ENCODE peak calls at places on chromosomes 5 and 9, in nine cellular contexts. B is cardiac fibroblast, A is kidney, Y is lower lobe of right lung, Q is IMR-90, E is GM12865, K is foreskin fibroblast, P is pancreas, T is PC-3. S is an unnamed sample.

GRCh38 chr5:166795756-166796155 is 1495.7 kb upstream of the WWC1 start:
- DNase-seq in Q (no peak), K (no peak), A (no peak), P (no peak), Y (no peak), B (no peak), E (no peak), T (no peak), S (no peak)

GRCh38 chr5:147750065-147750464 is 32.5 kb downstream of the JAKMIP2 start:
- DNase-seq in T (no peak), B (no peak), Y (no peak), E (no peak), K (no peak), A (no peak), P (no peak), Q (no peak), S (no peak)

GRCh38 chr9:126304946-126305370 is 21.7 kb upstream of the MVB12B start:
- DNase-seq in T (no peak), A (no peak), K (no peak), E (no peak), Q (no peak), Y (no peak), P (no peak), B (no peak), S (no peak)

GRCh38 chr5:126354012-126354856 is 69.0 kb upstream of the GRAMD2B start:
- DNase-seq in T (peak; percentile 93), B (peak; percentile 99), E (peak; percentile 51), K (peak; percentile 93), Q (peak; percentile 98), Y (no peak), P (no peak), A (no peak), S (peak; percentile 96)

GRCh38 chr5:178496661-178497060 is 93.5 kb downstream of the COL23A1 start:
- DNase-seq in Q (no peak), A (no peak), B (no peak), K (peak; percentile 2), T (no peak), P (no peak), Y (no peak), E (no peak), S (peak; percentile 4)

GRCh38 chr9:133812077-133812868 is 74.1 kb upstream of the SARDH start:
- DNase-seq in T (no peak), Y (no peak), E (no peak), Q (no peak), A (no peak), K (no peak), P (no peak), B (no peak), S (no peak)

GRCh38 chr9:136412912-136413420 is 2.5 kb downstream of the PMPCA start:
- DNase-seq in Y (no peak), Q (no peak), P (no peak), B (no peak), E (no peak), T (no peak), K (no peak), A (no peak), S (no peak)

GRCh38 chr9:130535818-130536521 is 43.4 kb upstream of the FUBP3 start:
- DNase-seq in K (peak; percentile 75), Q (peak; percentile 60), A (no peak), E (no peak), T (peak; percentile 6), B (peak; percentile 37), Y (no peak), P (no peak), S (peak; percentile 37)

GRCh38 chr9:87883274-87883673 is 597 bp downstream of the SPATA31E1 start:
- DNase-seq in K (no peak), B (no peak), E (no peak), Q (no peak), P (no peak), T (no peak), A (peak; percentile 43), Y (no peak), S (no peak)

GRCh38 chr9:83403864-83404263 is 134.3 kb downstream of the FRMD3 start:
- DNase-seq in Q (no peak), B (peak; percentile 77), E (no peak), T (no peak), K (peak; percentile 53), A (no peak), P (no peak), Y (no peak), S (no peak)

GRCh38 chr9:336039-336438 is 121.4 kb downstream of the DOCK8 start:
- DNase-seq in P (peak; percentile 34), Q (no peak), B (no peak), A (no peak), K (no peak), Y (no peak), T (peak; percentile 71), E (no peak), S (no peak)

GRCh38 chr5:40841068-40841805 is at the start of gene CARD6:
- DNase-seq in P (no peak), Q (peak; percentile 31), B (peak; percentile 76), Y (no peak), K (peak; percentile 17), A (no peak), E (peak; percentile 54), T (peak; percentile 35), S (no peak)
- H3K4me3 ChIP-seq in P (peak within 1 kb of the TSS; percentile 25), Q (peak within 1 kb of the TSS; percentile 45), B (peak within 1 kb of the TSS; percentile 60), Y (peak within 1 kb of the TSS; percentile 54), K (peak within 1 kb of the TSS; percentile 25), A (peak within 1 kb of the TSS; percentile 62), E (peak within 1 kb of the TSS; percentile 75), T (peak within 1 kb of the TSS; percentile 58), S (peak within 1 kb of the TSS; percentile 26)

DNA sequence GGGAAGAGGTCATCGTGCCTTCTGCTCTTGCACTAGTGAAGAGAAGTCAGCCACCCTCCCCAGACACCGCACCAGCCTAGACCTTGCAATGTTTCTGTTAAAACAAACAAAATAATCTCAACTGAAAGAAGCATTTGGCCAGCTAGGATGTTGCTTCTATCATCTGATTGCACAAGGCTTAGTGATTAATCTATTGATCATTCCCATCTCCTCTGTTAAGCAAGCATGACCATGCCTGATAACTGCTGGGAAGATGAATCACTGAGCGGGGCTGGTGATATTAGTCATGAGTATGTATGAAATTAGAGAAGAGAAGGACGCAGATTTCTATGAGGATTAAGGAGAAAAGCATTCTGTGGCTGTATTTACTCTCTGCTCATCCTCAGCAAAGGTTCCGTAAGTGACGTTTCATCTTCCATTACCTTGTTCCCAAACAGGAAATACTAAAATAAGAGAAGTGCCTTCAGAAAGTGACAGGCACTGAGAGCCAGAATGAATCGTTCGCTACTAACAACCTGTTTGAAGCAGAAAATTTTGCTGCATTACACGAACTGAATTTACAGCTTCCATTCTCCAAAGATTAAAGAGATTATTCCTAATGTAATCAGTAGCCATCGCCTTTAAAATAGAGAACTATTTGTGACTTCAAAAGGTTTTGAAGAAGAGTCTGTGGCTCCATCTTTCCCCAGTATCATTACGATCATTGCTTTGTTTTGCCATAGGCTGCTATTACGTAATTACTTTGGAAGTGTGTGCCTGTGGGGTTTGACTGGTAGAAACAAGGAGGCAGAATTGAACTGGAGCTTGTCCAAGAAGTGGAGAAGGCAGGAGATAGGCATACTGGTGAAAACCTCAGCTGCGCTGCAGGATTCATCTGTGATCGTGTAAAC is 219.1 kb downstream of the MED10 start:
- DNase-seq in E (no peak), P (no peak), Y (no peak), Q (peak; percentile 21), B (peak; percentile 93), K (peak; percentile 86), A (no peak), T (peak; percentile 100), S (peak; percentile 73)
- H3K4me3 ChIP-seq in E (no peak overlapping the region), P (no peak overlapping the region), Y (no peak overlapping the region), Q (no peak overlapping the region), B (no peak overlapping the region), K (peak overlapping the region; percentile 29), A (no peak overlapping the region), T (peak overlapping the region; percentile 49), S (no peak overlapping the region)

GRCh38 chr5:141495456-141495811 is 6.6 kb downstream of the PCDHGC5 start:
- DNase-seq in P (no peak), A (no peak), Q (no peak), B (no peak), Y (no peak), K (no peak), E (no peak), T (no peak), S (no peak)
- H3K4me3 ChIP-seq in P (no peak overlapping the region), A (no peak overlapping the region), Q (no peak overlapping the region), B (no peak overlapping the region), Y (no peak overlapping the region), K (no peak overlapping the region), E (no peak overlapping the region), T (no peak overlapping the region), S (no peak overlapping the region)

GRCh38 chr9:23526806-23527205 is 299.2 kb downstream of the ELAVL2 start:
- DNase-seq in Y (no peak), B (no peak), T (peak; percentile 63), P (no peak), Q (no peak), K (no peak), E (no peak), A (no peak), S (no peak)
- H3K4me3 ChIP-seq in Y (no peak overlapping the region), B (no peak overlapping the region), T (no peak overlapping the region), P (no peak overlapping the region), Q (no peak overlapping the region), K (no peak overlapping the region), E (no peak overlapping the region), A (no peak overlapping the region), S (no peak overlapping the region)

S was measured in AG09309.